ENCODE peak calls at places on chromosomes 11 and 22, in four cellular contexts. G, A, Y and W are unnamed samples.

GRCh38 chr22:19713650-19714319 is 518 bp upstream of the SEPTIN5 start:
- DNase-seq in G (no peak), A (no peak), Y (peak; percentile 27), W (no peak)

GRCh38 chr11:131038597-131038996 is 122.3 kb upstream of the SNX19 start:
- DNase-seq in G (no peak), A (peak; percentile 15), Y (peak; percentile 18), W (peak; percentile 34)

GRCh38 chr22:47294222-47294532 is 531.7 kb downstream of the TBC1D22A start:
- DNase-seq in G (no peak), A (peak; percentile 52), Y (no peak), W (no peak)

GRCh38 chr11:114250993-114251796 is 45.0 kb upstream of the NNMT start:
- DNase-seq in G (peak; percentile 69), A (no peak), Y (no peak), W (no peak)

GRCh38 chr11:102293873-102294601 is 23.2 kb upstream of the BIRC3 start:
- DNase-seq in G (no peak), A (peak; percentile 71), Y (peak; percentile 40), W (no peak)

GRCh38 chr11:66902486-66903177 is 45.8 kb downstream of the LRFN4 start:
- DNase-seq in G (no peak), A (no peak), Y (no peak), W (no peak)

GRCh38 chr11:128824199-128825049 is 42.7 kb downstream of the KCNJ1 start:
- DNase-seq in G (no peak), A (no peak), Y (no peak), W (no peak)

GRCh38 chr22:26481112-26481693 is 2.4 kb downstream of the HPS4 start:
- DNase-seq in G (no peak), A (no peak), Y (no peak), W (no peak)

GRCh38 chr22:45291931-45292290 is 7.2 kb downstream of the UPK3A start:
- DNase-seq in G (no peak), A (no peak), Y (no peak), W (no peak)

GRCh38 chr11:121318848-121319834 is 26.6 kb downstream of the SC5D start:
- DNase-seq in G (no peak), A (peak; percentile 26), Y (peak; percentile 55), W (peak; percentile 46)

GRCh38 chr11:86374586-86374985 is at the start of gene CCDC81:
- DNase-seq in G (no peak), A (no peak), Y (peak; percentile 69), W (peak; percentile 62)

GRCh38 chr11:1227551-1228182 is 4.8 kb downstream of the MUC5B start:
- DNase-seq in G (peak; percentile 6), A (no peak), Y (no peak), W (no peak)

GRCh38 chr22:42412744-42413220 is 19.4 kb downstream of the NFAM1 start:
- DNase-seq in G (no peak), A (no peak), Y (peak; percentile 41), W (no peak)

GRCh38 chr11:7595016-7595869 is 78.1 kb downstream of the CYB5R2 start:
- DNase-seq in G (no peak), A (no peak), Y (no peak), W (no peak)

GRCh38 chr22:35386670-35387288 is 5.9 kb downstream of the HMOX1 start:
- DNase-seq in G (no peak), A (no peak), Y (no peak), W (no peak)

GRCh38 chr11:70111269-70112016 is 33.3 kb downstream of the ANO1 start:
- DNase-seq in G (peak; percentile 87), A (peak; percentile 39), Y (peak; percentile 39), W (no peak)

GRCh38 chr11:44955019-44955738 is 4.5 kb upstream of the TP53I11 start:
- DNase-seq in G (peak; percentile 70), A (peak; percentile 63), Y (no peak), W (peak; percentile 71)

GRCh38 chr22:20607157-20607907 is 99.9 kb downstream of the MED15 start:
- DNase-seq in G (no peak), A (no peak), Y (peak; percentile 14), W (no peak)

GRCh38 chr22:46436595-46437163 is 100.7 kb downstream of the CELSR1 start:
- DNase-seq in G (no peak), A (no peak), Y (no peak), W (no peak)

GRCh38 chr11:43907028-43907966 is 26.7 kb downstream of the ALKBH3 start:
- DNase-seq in G (no peak), A (no peak), Y (no peak), W (no peak)

GRCh38 chr11:72589802-72590761 is 84.1 kb downstream of the PDE2A start:
- DNase-seq in G (peak; percentile 55), A (peak; percentile 73), Y (peak; percentile 77), W (peak; percentile 77)

GRCh38 chr22:24494535-24495364 is at the start of gene UPB1:
- DNase-seq in G (no peak), A (no peak), Y (no peak), W (no peak)

GRCh38 chr11:80320765-80321164 is 879.9 kb upstream of the TENM4 start:
- DNase-seq in G (no peak), A (no peak), Y (no peak), W (no peak)

GRCh38 chr11:70191495-70192140 is 11.5 kb upstream of the FADD start:
- DNase-seq in G (peak; percentile 85), A (peak; percentile 79), Y (peak; percentile 91), W (peak; percentile 90)

GRCh38 chr11:69613594-69613993 is 27.4 kb upstream of the CCND1 start:
- DNase-seq in G (no peak), A (no peak), Y (no peak), W (no peak)

GRCh38 chr11:5596611-5597201 is at the start of gene TRIM6:
- DNase-seq in G (peak; percentile 61), A (peak; percentile 84), Y (peak; percentile 60), W (peak; percentile 47)

GRCh38 chr11:125887373-125888324 is at the start of gene HYLS1:
- DNase-seq in G (peak; percentile 95), A (peak; percentile 97), Y (peak; percentile 77), W (peak; percentile 90)
- TF ChIP-seq CTCF in G (peak; percentile 52), A (no peak), Y (peak; percentile 10), W (no peak)

GRCh38 chr11:116513894-116514293 is 258.9 kb downstream of the BUD13 start:
- DNase-seq in G (no peak), A (peak; percentile 54), Y (peak; percentile 30), W (peak; percentile 66)
- TF ChIP-seq CTCF in G (no peak), A (peak; percentile 24), Y (peak; percentile 41), W (peak; percentile 68)

DNA sequence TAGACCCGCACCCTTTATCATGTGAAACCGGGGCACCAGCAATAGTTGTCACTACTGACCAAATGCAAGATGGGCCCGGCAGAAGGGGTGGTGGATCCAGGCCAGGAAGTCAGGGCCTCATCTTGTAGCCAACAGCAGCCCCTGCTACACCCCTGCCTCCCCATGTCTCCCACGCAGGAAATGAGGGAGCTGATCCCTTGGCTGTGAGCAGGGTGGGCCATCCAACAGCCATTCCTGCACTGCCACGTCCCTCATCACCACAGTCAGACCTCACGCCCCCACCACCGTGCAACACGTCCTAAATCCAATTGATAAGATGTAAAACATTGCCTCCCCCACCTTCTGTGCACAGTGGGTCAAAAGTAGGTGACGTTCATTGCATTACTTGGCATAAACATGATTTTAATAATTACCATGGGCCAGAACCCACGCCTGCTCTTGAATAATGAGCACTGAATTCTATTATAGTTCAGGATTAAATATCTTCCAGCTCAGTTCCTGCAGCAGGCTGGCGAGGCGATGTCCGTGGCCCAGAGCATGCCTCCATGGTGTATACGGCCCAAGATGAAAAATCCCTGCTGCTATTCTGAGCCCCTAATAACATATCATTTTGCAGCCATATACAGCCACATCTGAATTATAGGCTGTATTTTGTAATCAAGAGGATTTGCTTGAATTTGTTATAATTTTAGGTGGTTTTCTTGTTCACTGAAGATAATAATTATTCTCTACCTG is 1373.8 kb downstream of the BRD1 start:
- DNase-seq in G (no peak), A (no peak), Y (no peak), W (no peak)
- TF ChIP-seq CTCF in G (no peak), A (no peak), Y (no peak), W (no peak)

GRCh38 chr11:60739114-60739513 is 14.6 kb downstream of the MS4A18 start:
- DNase-seq in G (no peak), A (no peak), Y (no peak), W (no peak)
- TF ChIP-seq CTCF in G (no peak), A (no peak), Y (no peak), W (peak; percentile 28)

DNA sequence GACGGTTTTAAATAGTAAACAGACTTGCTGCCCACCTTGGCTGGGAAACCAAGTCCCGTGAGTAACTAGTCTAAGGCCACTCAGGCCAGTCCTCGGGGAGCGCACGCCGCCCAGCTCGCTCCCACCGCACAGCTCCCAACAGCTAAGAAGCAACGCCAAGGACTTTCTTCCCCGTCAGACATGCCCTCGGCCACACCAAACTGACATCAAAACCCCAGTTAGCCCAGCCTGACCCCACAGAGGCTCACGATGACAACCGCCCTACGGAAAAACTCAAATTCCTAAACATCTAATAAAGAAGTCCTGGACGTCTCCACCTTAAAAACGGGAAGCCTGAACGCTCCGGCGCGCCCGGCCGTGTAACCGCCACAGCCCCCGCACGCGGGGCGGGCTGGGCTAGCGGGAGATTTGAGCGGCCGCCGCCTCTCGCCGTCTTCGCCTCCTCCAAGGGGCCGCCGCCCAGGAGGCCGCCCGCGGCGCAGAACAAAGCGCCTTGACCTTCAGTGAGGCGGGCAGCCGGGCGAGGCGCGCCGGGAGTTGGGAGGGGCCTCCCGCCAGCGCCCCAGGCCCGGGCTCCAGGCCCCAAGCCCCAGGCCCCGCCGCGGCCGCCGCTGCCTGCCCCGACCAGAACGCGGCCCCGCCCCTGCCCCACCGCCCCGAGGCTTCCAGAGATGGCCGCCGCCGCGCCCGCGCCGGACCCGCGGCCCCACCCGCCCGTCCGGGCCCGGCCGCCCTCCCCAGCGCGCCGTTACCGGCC is 474 bp downstream of the NAP1L4 start:
- DNase-seq in G (peak; percentile 41), A (peak; percentile 24), Y (peak; percentile 86), W (no peak)
- TF ChIP-seq CTCF in G (no peak), A (no peak), Y (no peak), W (no peak)

GRCh38 chr11:123057604-123058305 is 4.2 kb downstream of the HSPA8 start:
- DNase-seq in G (no peak), A (no peak), Y (no peak), W (no peak)
- TF ChIP-seq CTCF in G (no peak), A (no peak), Y (no peak), W (no peak)